ENCODE peak calls at places on chromosomes 5 and 9, in six cellular contexts. F is kidney tubule cell, C is pulmonary artery endothelial cell, J is lung, T is fibroblast of pulmonary artery, G is occipital lobe. L is an unnamed sample.

GRCh38 chr9:96616817-96617438 is 2.7 kb downstream of the CDC14B start:
- DNase-seq in G (no peak), T (no peak), F (no peak), C (no peak), J (no peak), L (no peak)

GRCh38 chr9:72628191-72628590 is 106.8 kb downstream of the TMC1 start:
- DNase-seq in G (no peak), T (no peak), F (no peak), J (no peak), C (no peak), L (no peak)

GRCh38 chr9:13688990-13689600 is 409.6 kb upstream of the MPDZ start:
- DNase-seq in C (no peak), G (no peak), F (peak; percentile 24), J (no peak), T (peak; percentile 68), L (peak; percentile 46)

GRCh38 chr5:157271740-157272271 is 5.9 kb downstream of the CYFIP2 start:
- DNase-seq in F (peak; percentile 30), T (no peak), G (no peak), J (no peak), C (no peak), L (no peak)

GRCh38 chr5:32973646-32974045 is 262.5 kb downstream of the NPR3 start:
- DNase-seq in C (no peak), G (no peak), T (no peak), F (no peak), J (no peak), L (no peak)

GRCh38 chr5:44842491-44843282 is 33.9 kb downstream of the MRPS30 start:
- DNase-seq in C (no peak), F (peak; percentile 49), T (no peak), G (no peak), J (no peak), L (no peak)

GRCh38 chr5:78953092-78953800 is 31.9 kb downstream of the ARSB start:
- DNase-seq in T (no peak), J (no peak), C (no peak), G (no peak), F (peak; percentile 28), L (no peak)

GRCh38 chr5:67516959-67517358 is 320.4 kb upstream of the CD180 start:
- DNase-seq in T (peak; percentile 77), F (peak; percentile 32), G (no peak), C (no peak), J (peak; percentile 53), L (no peak)

GRCh38 chr9:137046094-137046787 is at the start of gene NPDC1:
- DNase-seq in F (peak; percentile 85), C (peak; percentile 40), G (peak; percentile 33), T (peak; percentile 69), J (peak; percentile 79), L (peak; percentile 95)

GRCh38 chr5:73120222-73121108 is at the start of gene TMEM171:
- DNase-seq in J (peak; percentile 51), T (peak; percentile 37), F (peak; percentile 88), C (no peak), G (no peak), L (peak; percentile 85)

GRCh38 chr9:97304586-97304985 is 2.9 kb upstream of the CCDC180 start:
- DNase-seq in T (no peak), J (no peak), F (no peak), G (no peak), C (no peak), L (no peak)

GRCh38 chr5:74375271-74375670 is 265.3 kb downstream of the ENC1 start:
- DNase-seq in F (no peak), J (no peak), C (no peak), G (no peak), T (no peak), L (no peak)

GRCh38 chr9:93076101-93076791 is 17.7 kb downstream of the SUSD3 start:
- DNase-seq in T (no peak), G (no peak), F (no peak), J (no peak), C (no peak), L (no peak)

GRCh38 chr5:170252710-170253350 is 20.0 kb downstream of the C5orf58 start:
- DNase-seq in T (no peak), J (no peak), G (no peak), F (no peak), C (no peak), L (peak; percentile 36)

L was measured in GM23338.